ENCODE peak calls at places on chromosomes 5 and 9, in eight cellular contexts. X is MM.1S, Q is heart right ventricle, F is Peyer's patch, O is IMR-90, Z is fibroblast of lung, L is dorsolateral prefrontal cortex, A is GM06990. T is an unnamed sample. For H3K27me3, the result is how much of the 10 kb centered on the place peaks cover.

GRCh38 chr5:77882670-77883257 is 106.6 kb upstream of the TBCA start:
- DNase-seq in L (no peak), Q (no peak), Z (peak), O (peak), F (no peak), A (no peak), X (no peak), T (no peak)

GRCh38 chr5:149229298-149229937 is 42.2 kb upstream of the AFAP1L1 start:
- DNase-seq in L (no peak), O (no peak), A (no peak), Q (no peak), F (no peak), Z (no peak), X (no peak), T (no peak)

GRCh38 chr5:113244966-113245365 is 189.8 kb downstream of the TSSK1B start:
- DNase-seq in F (no peak), L (no peak), Q (no peak), X (no peak), Z (no peak), A (no peak), O (no peak), T (no peak)

GRCh38 chr9:4764033-4764432 is 23.0 kb upstream of the AK3 start:
- DNase-seq in X (no peak), A (no peak), O (no peak), F (no peak), Z (no peak), L (no peak), Q (no peak), T (no peak)

GRCh38 chr5:153147891-153148623 is 342.4 kb upstream of the GRIA1 start:
- DNase-seq in Q (no peak), L (no peak), X (peak), F (no peak), O (no peak), A (no peak), Z (peak), T (no peak)

GRCh38 chr5:151243564-151243963 is 9.4 kb upstream of the GM2A start:
- DNase-seq in A (no peak), X (no peak), F (no peak), L (no peak), O (no peak), Z (no peak), Q (no peak), T (no peak)

GRCh38 chr9:72539824-72540347 is 18.5 kb downstream of the TMC1 start:
- DNase-seq in O (no peak), L (no peak), Z (no peak), A (no peak), X (no peak), F (no peak), Q (no peak), T (no peak)

GRCh38 chr5:174545926-174546325 is 178.5 kb upstream of the MSX2 start:
- DNase-seq in F (no peak), Z (no peak), Q (no peak), A (peak), X (no peak), L (no peak), O (no peak), T (no peak)

GRCh38 chr5:176891331-176891958 is 7.7 kb downstream of the HK3 start:
- DNase-seq in L (no peak), Q (no peak), Z (no peak), A (no peak), F (no peak), X (no peak), O (no peak), T (no peak)

GRCh38 chr5:64632251-64632650 is 58.1 kb upstream of the SHISAL2B start:
- DNase-seq in L (no peak), O (peak), Q (no peak), A (no peak), Z (peak), X (no peak), F (no peak), T (no peak)

GRCh38 chr5:94640176-94640575 is 21.7 kb downstream of the SLF1 start:
- DNase-seq in Z (no peak), L (no peak), Q (no peak), X (no peak), A (no peak), O (no peak), F (no peak), T (no peak)

GRCh38 chr9:5947912-5948311 is 57.2 kb downstream of the MLANA start:
- DNase-seq in L (no peak), F (no peak), Q (no peak), Z (no peak), O (no peak), A (no peak), X (peak), T (no peak)

GRCh38 chr5:157506981-157507780 is 47.2 kb downstream of the NIPAL4 start:
- DNase-seq in Q (peak), O (peak), F (no peak), Z (peak), X (no peak), A (no peak), L (no peak), T (no peak)

GRCh38 chr9:37974506-37975173 is 70.7 kb upstream of the SLC25A51 start:
- DNase-seq in F (no peak), X (no peak), L (no peak), Q (no peak), O (no peak), A (no peak), Z (peak), T (no peak)

GRCh38 chr5:102600964-102601363 is 102.2 kb upstream of the SLCO6A1 start:
- DNase-seq in Q (no peak), O (peak), L (no peak), F (no peak), A (no peak), X (no peak), Z (peak), T (no peak)

GRCh38 chr5:38600334-38601045 is 44.0 kb upstream of the LIFR start:
- DNase-seq in Q (no peak), A (no peak), L (no peak), F (no peak), X (no peak), O (peak), Z (peak), T (no peak)

GRCh38 chr9:134960701-134961181 is 43.0 kb upstream of the FCN1 start:
- DNase-seq in A (no peak), Z (no peak), Q (no peak), F (no peak), O (no peak), X (no peak), L (peak), T (no peak)

GRCh38 chr5:59874675-59875074 is 18.9 kb downstream of the PDE4D start:
- DNase-seq in Z (no peak), X (no peak), F (no peak), L (no peak), Q (no peak), O (peak), A (no peak), T (no peak)

GRCh38 chr5:72280655-72281069 is 39.4 kb downstream of the MRPS27 start:
- DNase-seq in O (peak), X (no peak), L (no peak), Q (no peak), A (no peak), F (no peak), Z (peak), T (no peak)

GRCh38 chr9:2771101-2771500 is 53.8 kb downstream of the KCNV2 start:
- DNase-seq in Z (no peak), F (no peak), Q (no peak), A (no peak), O (peak), X (no peak), L (no peak), T (no peak)

GRCh38 chr9:87198716-87199115 is 251.4 kb upstream of the GAS1 start:
- DNase-seq in Q (no peak), F (no peak), X (no peak), Z (no peak), O (peak), L (no peak), A (no peak), T (no peak)

GRCh38 chr9:91159664-91160121 is 202.0 kb downstream of the AUH start:
- DNase-seq in F (no peak), O (no peak), X (no peak), A (no peak), Z (no peak), L (no peak), Q (peak), T (no peak)

GRCh38 chr9:91429501-91429900 is 5.9 kb upstream of the NFIL3 start:
- DNase-seq in Z (no peak), O (no peak), X (peak), L (no peak), Q (no peak), F (no peak), A (no peak), T (no peak)

GRCh38 chr5:138953370-138954256 is 78.5 kb upstream of the LRRTM2 start:
- DNase-seq in F (peak), A (no peak), Z (peak), X (peak), O (peak), L (peak), Q (peak), T (peak)

GRCh38 chr9:113349434-113350337 is at the start of gene BSPRY:
- DNase-seq in O (no peak), X (peak), L (no peak), Q (peak), Z (no peak), A (peak), F (peak), T (no peak)

GRCh38 chr5:36177715-36178556 is 26.0 kb downstream of the SKP2 start:
- DNase-seq in Q (no peak), O (peak), A (no peak), X (peak), F (no peak), L (no peak), Z (peak), T (no peak)
- TF ChIP-seq CTCF in Q (peak), O (peak), A (peak), X (peak), F (peak), L (peak), Z (peak), T (peak)

DNA sequence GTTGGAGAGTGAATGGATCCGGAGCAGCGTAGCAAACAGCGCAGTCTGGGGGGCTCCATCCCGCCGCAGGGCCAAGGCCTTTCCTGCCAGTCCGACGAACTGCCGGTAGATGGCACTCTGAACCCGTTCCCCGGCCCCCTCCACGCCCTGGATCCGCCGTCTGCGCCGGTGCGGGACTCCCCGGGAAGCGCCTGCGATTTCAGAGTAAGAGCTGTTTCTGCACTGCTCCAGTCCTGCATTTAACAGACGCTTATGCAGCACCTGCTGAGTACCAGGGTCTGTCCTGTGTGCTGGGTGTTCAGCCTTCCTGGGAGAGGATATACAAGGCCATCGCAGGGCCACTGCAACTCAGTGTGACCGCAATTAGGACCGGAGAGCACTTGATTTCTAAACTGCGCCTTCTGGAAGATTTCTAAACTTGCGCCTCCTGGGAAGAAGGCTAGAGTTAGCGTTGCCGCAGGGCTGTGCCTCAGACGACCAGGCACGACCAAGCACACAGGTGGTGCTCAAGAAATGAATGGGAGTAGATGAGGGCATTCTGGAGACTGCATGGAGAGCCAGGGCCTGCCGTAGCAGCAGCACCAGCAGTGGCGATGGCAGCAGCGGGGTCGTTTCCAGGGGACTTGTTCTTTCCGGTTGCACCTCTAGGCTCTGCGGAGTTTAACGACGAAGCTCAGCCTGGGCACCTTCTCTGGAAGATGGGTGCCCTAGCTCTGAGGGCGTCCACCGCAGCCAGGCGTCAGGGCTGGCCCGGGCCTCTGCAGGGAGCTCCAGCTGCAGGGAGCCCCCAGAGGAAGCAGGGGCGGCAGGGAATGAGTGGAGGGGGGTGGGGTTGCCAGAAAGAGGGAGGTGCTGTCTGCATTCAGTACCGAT is 14.3 kb upstream of the TIFAB start:
- DNase-seq in F (peak), Z (peak), A (peak), O (peak), X (peak), L (peak), Q (peak), T (no peak)
- H3K27me3 ChIP-seq in F (under half), Z (under half), A (under half), O (half or more), X (under half), L (under half), Q (half or more), T (under half)

GRCh38 chr5:171599396-171599795 is 179.9 kb downstream of the FGF18 start:
- DNase-seq in A (no peak), F (no peak), O (no peak), L (no peak), X (no peak), Q (peak), Z (no peak), T (no peak)

GRCh38 chr5:171599957-171600612 is 180.6 kb downstream of the FGF18 start:
- DNase-seq in O (no peak), X (no peak), F (no peak), A (no peak), Q (no peak), L (peak), Z (no peak), T (no peak)

GRCh38 chr5:171596391-171596878 is 177.0 kb downstream of the FGF18 start:
- DNase-seq in O (peak), Z (peak), F (no peak), X (no peak), Q (peak), L (no peak), A (no peak), T (peak)

GRCh38 chr5:171600736-171601265 is 181.4 kb downstream of the FGF18 start:
- DNase-seq in F (no peak), Q (no peak), A (no peak), L (peak), O (peak), Z (peak), X (no peak), T (no peak)

GRCh38 chr5:171598279-171599152 is 179.1 kb downstream of the FGF18 start:
- DNase-seq in A (no peak), O (no peak), F (no peak), L (no peak), Z (no peak), Q (no peak), X (no peak), T (no peak)
- TF ChIP-seq CTCF in A (peak), O (no peak), F (no peak), L (no peak), Z (no peak), Q (peak), X (no peak), T (no peak)

GRCh38 chr5:11897831-11898230 is 6.4 kb downstream of the CTNND2 start:
- DNase-seq in Q (no peak), O (no peak), A (no peak), L (no peak), X (no peak), F (no peak), Z (no peak), T (no peak)

GRCh38 chr5:11890777-11891176 is 13.5 kb downstream of the CTNND2 start:
- DNase-seq in F (no peak), A (no peak), X (no peak), Q (no peak), O (no peak), L (no peak), Z (no peak), T (no peak)

GRCh38 chr5:11892832-11893231 is 11.4 kb downstream of the CTNND2 start:
- DNase-seq in X (no peak), F (no peak), Z (no peak), A (no peak), Q (no peak), L (no peak), O (no peak), T (no peak)

GRCh38 chr5:11894992-11895391 is 9.3 kb downstream of the CTNND2 start:
- DNase-seq in X (no peak), A (no peak), Q (no peak), Z (no peak), L (no peak), O (no peak), F (no peak), T (no peak)
- H3K27me3 ChIP-seq in X (under half), A (under half), Q (under half), Z (under half), L (under half), O (under half), F (under half), T (under half)

GRCh38 chr5:73365301-73365853 is 83.2 kb downstream of the FOXD1 start:
- DNase-seq in Z (peak), F (no peak), X (no peak), L (no peak), O (peak), Q (no peak), A (no peak), T (peak)

GRCh38 chr5:73365990-73366667 is 82.4 kb downstream of the FOXD1 start:
- DNase-seq in X (no peak), F (no peak), Q (no peak), L (no peak), A (no peak), Z (no peak), O (no peak), T (no peak)

GRCh38 chr5:73367650-73368049 is 80.9 kb downstream of the FOXD1 start:
- DNase-seq in L (no peak), O (peak), Z (no peak), A (no peak), Q (no peak), X (no peak), F (no peak), T (no peak)

GRCh38 chr5:73359395-73359794 is 89.2 kb downstream of the FOXD1 start:
- DNase-seq in X (no peak), Q (no peak), O (no peak), Z (no peak), A (no peak), F (no peak), L (no peak), T (no peak)

DNA sequence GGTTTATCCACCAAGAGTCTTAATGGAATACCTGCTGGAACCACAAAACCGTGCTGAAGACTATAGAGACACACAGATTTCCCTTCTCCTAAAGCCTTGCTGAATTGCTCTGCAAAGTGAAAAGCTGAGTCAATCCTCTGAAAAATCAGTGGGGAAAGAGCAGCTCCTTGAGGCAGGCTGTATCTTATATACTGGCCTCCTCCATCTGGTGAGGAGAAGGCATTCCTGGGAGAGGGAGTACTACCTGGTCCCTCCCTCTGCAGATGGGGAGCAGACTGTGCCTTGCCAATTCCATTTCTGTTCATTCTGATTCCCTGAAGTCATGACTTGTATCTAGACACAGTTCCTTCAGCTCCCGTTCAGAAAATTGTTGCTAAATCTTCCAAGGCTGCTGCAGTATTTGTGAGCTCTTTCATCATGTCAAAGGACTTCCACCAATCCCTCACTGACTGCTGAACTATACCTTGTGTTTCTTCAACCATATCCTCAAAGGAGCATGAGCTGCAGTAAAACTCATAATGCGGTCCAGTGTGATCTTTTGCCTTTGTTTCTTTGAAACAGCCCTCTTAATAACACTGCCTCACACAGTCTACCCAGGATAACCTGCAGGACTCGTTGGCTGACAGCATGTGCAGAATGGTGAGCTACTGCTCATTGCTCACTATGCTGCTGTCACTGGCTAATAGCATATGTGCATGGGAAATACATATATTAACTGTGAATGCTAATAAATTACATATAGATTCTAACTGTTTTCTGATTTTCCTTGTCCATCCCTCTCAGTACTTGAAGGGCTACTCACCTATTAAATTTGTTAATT is 84.5 kb downstream of the FOXD1 start:
- DNase-seq in A (no peak), F (no peak), X (no peak), L (no peak), Z (peak), O (peak), Q (no peak), T (peak)
- TF ChIP-seq CTCF in A (no peak), F (no peak), X (no peak), L (no peak), Z (no peak), O (peak), Q (no peak), T (peak)

DNA sequence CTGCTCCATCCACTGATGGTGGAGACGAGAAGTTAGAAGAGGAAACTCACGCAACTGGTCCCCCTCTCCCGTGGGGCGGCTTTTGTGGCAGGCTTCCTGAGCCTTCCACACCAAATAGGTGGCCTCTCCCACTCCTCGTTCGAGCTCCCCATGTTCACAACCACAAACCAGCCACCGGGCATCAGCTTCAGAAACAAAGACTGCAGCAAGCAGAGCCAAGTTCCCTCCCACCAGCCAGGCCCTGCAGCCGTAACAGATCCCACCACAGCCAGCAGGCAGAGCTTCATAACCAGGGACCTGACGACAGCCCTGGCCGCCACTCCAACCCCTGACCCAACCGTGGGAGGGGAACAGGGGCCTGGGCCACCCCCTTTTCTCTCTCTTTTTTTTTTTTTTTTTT is 90.8 kb upstream of the LMX1B start:
- DNase-seq in Q (no peak), O (no peak), L (no peak), A (no peak), F (no peak), X (no peak), Z (no peak), T (no peak)
- H3K27me3 ChIP-seq in Q (half or more), O (half or more), L (under half), A (under half), F (under half), X (half or more), Z (under half), T (under half)

GRCh38 chr5:19554524-19554923 is 433.5 kb downstream of the CDH18 start:
- DNase-seq in F (no peak), X (no peak), O (no peak), A (no peak), L (no peak), Q (no peak), Z (no peak), T (no peak)
- TF ChIP-seq CTCF in F (no peak), X (no peak), O (no peak), A (no peak), L (no peak), Q (no peak), Z (peak), T (no peak)

DNA sequence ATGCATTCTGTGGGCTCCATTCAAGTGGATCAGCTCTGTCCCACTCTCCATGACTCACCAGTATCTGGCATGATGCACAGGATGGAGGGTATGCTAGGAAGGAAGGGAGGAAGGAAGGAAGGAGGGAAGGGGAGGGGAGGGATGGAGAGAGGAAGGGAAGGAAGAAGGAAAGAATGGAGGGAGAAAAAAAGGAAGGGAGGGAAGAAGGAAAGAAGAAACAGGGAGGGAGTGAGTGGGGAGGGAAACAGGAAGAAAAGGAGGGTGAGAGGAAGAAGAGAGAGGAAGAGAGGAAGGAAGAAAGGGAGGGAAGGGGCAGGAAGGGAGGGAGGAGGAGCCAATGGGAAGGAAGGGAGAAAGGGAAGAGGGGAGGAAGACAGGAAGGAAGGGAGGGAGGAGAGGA is 5.3 kb upstream of the BARHL1 start:
- DNase-seq in Q (no peak), Z (no peak), L (no peak), F (no peak), A (no peak), X (no peak), O (no peak), T (no peak)
- H3K27me3 ChIP-seq in Q (half or more), Z (under half), L (half or more), F (under half), A (under half), X (half or more), O (half or more), T (under half)

T was measured in BJ.